ENCODE peak calls at places on chromosomes 12 and 14, in six cellular contexts. One of them, this sample, is unnamed.

GRCh38 chr14:92475037-92475436 is 38.5 kb upstream of the RIN3 start:
- DNase-seq in stimulated activated CD4-positive, alpha-beta T cell treated with anti-CD3 and anti-CD28 coated beads, Interleukin-15, amount 100 ng/mL, for 1 hour: no peak
- DNase-seq in aorta: no peak
- DNase-seq in stromal cell of bone marrow: no peak
- DNase-seq in amygdala: no peak
- DNase-seq in T1000: no peak
- DNase-seq in this sample: no peak

GRCh38 chr14:24315807-24316596 is 4.7 kb downstream of the LTB4R start:
- DNase-seq in stimulated activated CD4-positive, alpha-beta T cell treated with anti-CD3 and anti-CD28 coated beads, Interleukin-15, amount 100 ng/mL, for 1 hour: no peak
- DNase-seq in aorta: peak; percentile 81
- DNase-seq in stromal cell of bone marrow: no peak
- DNase-seq in amygdala: no peak
- DNase-seq in T1000: no peak
- DNase-seq in this sample: no peak

GRCh38 chr14:51674294-51675002 is 22.7 kb downstream of the FRMD6 start:
- DNase-seq in stimulated activated CD4-positive, alpha-beta T cell treated with anti-CD3 and anti-CD28 coated beads, Interleukin-15, amount 100 ng/mL, for 1 hour: no peak
- DNase-seq in aorta: no peak
- DNase-seq in stromal cell of bone marrow: no peak
- DNase-seq in amygdala: no peak
- DNase-seq in T1000: no peak
- DNase-seq in this sample: no peak

GRCh38 chr12:26341481-26341880 is 146.1 kb downstream of the SSPN start:
- DNase-seq in stimulated activated CD4-positive, alpha-beta T cell treated with anti-CD3 and anti-CD28 coated beads, Interleukin-15, amount 100 ng/mL, for 1 hour: no peak
- DNase-seq in aorta: no peak
- DNase-seq in stromal cell of bone marrow: no peak
- DNase-seq in amygdala: no peak
- DNase-seq in T1000: no peak
- DNase-seq in this sample: no peak

GRCh38 chr12:2097617-2098016 is 44.8 kb downstream of the CACNA1C start:
- DNase-seq in stimulated activated CD4-positive, alpha-beta T cell treated with anti-CD3 and anti-CD28 coated beads, Interleukin-15, amount 100 ng/mL, for 1 hour: no peak
- DNase-seq in aorta: no peak
- DNase-seq in stromal cell of bone marrow: no peak
- DNase-seq in amygdala: no peak
- DNase-seq in T1000: no peak
- DNase-seq in this sample: no peak

GRCh38 chr12:89742337-89743022 is 33.8 kb upstream of the ATP2B1 start:
- DNase-seq in stimulated activated CD4-positive, alpha-beta T cell treated with anti-CD3 and anti-CD28 coated beads, Interleukin-15, amount 100 ng/mL, for 1 hour: no peak
- DNase-seq in aorta: no peak
- DNase-seq in stromal cell of bone marrow: no peak
- DNase-seq in amygdala: no peak
- DNase-seq in T1000: no peak
- DNase-seq in this sample: no peak

GRCh38 chr12:124837958-124838803 is 25.5 kb downstream of the SCARB1 start:
- DNase-seq in stimulated activated CD4-positive, alpha-beta T cell treated with anti-CD3 and anti-CD28 coated beads, Interleukin-15, amount 100 ng/mL, for 1 hour: no peak
- DNase-seq in aorta: no peak
- DNase-seq in stromal cell of bone marrow: peak; percentile 93
- DNase-seq in amygdala: no peak
- DNase-seq in T1000: peak; percentile 87
- DNase-seq in this sample: no peak

GRCh38 chr12:52004042-52004648 is 2.6 kb upstream of the TAMALIN start:
- DNase-seq in stimulated activated CD4-positive, alpha-beta T cell treated with anti-CD3 and anti-CD28 coated beads, Interleukin-15, amount 100 ng/mL, for 1 hour: no peak
- DNase-seq in aorta: peak; percentile 78
- DNase-seq in stromal cell of bone marrow: no peak
- DNase-seq in amygdala: peak; percentile 43
- DNase-seq in T1000: no peak
- DNase-seq in this sample: no peak

GRCh38 chr14:92408186-92408585 is 85.2 kb downstream of the SLC24A4 start:
- DNase-seq in stimulated activated CD4-positive, alpha-beta T cell treated with anti-CD3 and anti-CD28 coated beads, Interleukin-15, amount 100 ng/mL, for 1 hour: no peak
- DNase-seq in aorta: no peak
- DNase-seq in stromal cell of bone marrow: no peak
- DNase-seq in amygdala: no peak
- DNase-seq in T1000: no peak
- DNase-seq in this sample: no peak

GRCh38 chr12:40668095-40668494 is 24.1 kb upstream of the CNTN1 start:
- DNase-seq in stimulated activated CD4-positive, alpha-beta T cell treated with anti-CD3 and anti-CD28 coated beads, Interleukin-15, amount 100 ng/mL, for 1 hour: no peak
- DNase-seq in aorta: no peak
- DNase-seq in stromal cell of bone marrow: no peak
- DNase-seq in amygdala: no peak
- DNase-seq in T1000: no peak
- DNase-seq in this sample: no peak

GRCh38 chr14:105340821-105341408 is 26.4 kb downstream of the PACS2 start:
- DNase-seq in stimulated activated CD4-positive, alpha-beta T cell treated with anti-CD3 and anti-CD28 coated beads, Interleukin-15, amount 100 ng/mL, for 1 hour: no peak
- DNase-seq in aorta: no peak
- DNase-seq in stromal cell of bone marrow: no peak
- DNase-seq in amygdala: no peak
- DNase-seq in T1000: no peak
- DNase-seq in this sample: no peak

GRCh38 chr14:102545461-102546265 is 36.1 kb upstream of the ANKRD9 start:
- DNase-seq in stimulated activated CD4-positive, alpha-beta T cell treated with anti-CD3 and anti-CD28 coated beads, Interleukin-15, amount 100 ng/mL, for 1 hour: no peak
- DNase-seq in aorta: no peak
- DNase-seq in stromal cell of bone marrow: no peak
- DNase-seq in amygdala: no peak
- DNase-seq in T1000: no peak
- DNase-seq in this sample: no peak

GRCh38 chr14:21711360-21711961 is 37.8 kb upstream of the OR4E1 start:
- DNase-seq in stimulated activated CD4-positive, alpha-beta T cell treated with anti-CD3 and anti-CD28 coated beads, Interleukin-15, amount 100 ng/mL, for 1 hour: no peak
- DNase-seq in aorta: no peak
- DNase-seq in stromal cell of bone marrow: peak; percentile 7
- DNase-seq in amygdala: no peak
- DNase-seq in T1000: no peak
- DNase-seq in this sample: peak; percentile 54

GRCh38 chr12:26841085-26841484 is 8.1 kb upstream of the ITPR2 start:
- DNase-seq in stimulated activated CD4-positive, alpha-beta T cell treated with anti-CD3 and anti-CD28 coated beads, Interleukin-15, amount 100 ng/mL, for 1 hour: no peak
- DNase-seq in aorta: no peak
- DNase-seq in stromal cell of bone marrow: no peak
- DNase-seq in amygdala: no peak
- DNase-seq in T1000: no peak
- DNase-seq in this sample: no peak

GRCh38 chr12:101021911-101022388 is 188.1 kb downstream of the SLC5A8 start:
- DNase-seq in stimulated activated CD4-positive, alpha-beta T cell treated with anti-CD3 and anti-CD28 coated beads, Interleukin-15, amount 100 ng/mL, for 1 hour: no peak
- DNase-seq in aorta: no peak
- DNase-seq in stromal cell of bone marrow: peak; percentile 87
- DNase-seq in amygdala: no peak
- DNase-seq in T1000: no peak
- DNase-seq in this sample: no peak

GRCh38 chr12:117468016-117468415 is 106.6 kb upstream of the NOS1 start:
- DNase-seq in stimulated activated CD4-positive, alpha-beta T cell treated with anti-CD3 and anti-CD28 coated beads, Interleukin-15, amount 100 ng/mL, for 1 hour: no peak
- DNase-seq in aorta: peak; percentile 9
- DNase-seq in stromal cell of bone marrow: no peak
- DNase-seq in amygdala: no peak
- DNase-seq in T1000: no peak
- DNase-seq in this sample: no peak

GRCh38 chr14:35277179-35277578 is 15.0 kb upstream of the PSMA6 start:
- DNase-seq in stimulated activated CD4-positive, alpha-beta T cell treated with anti-CD3 and anti-CD28 coated beads, Interleukin-15, amount 100 ng/mL, for 1 hour: no peak
- DNase-seq in aorta: no peak
- DNase-seq in stromal cell of bone marrow: no peak
- DNase-seq in amygdala: no peak
- DNase-seq in T1000: no peak
- DNase-seq in this sample: no peak

GRCh38 chr12:25925064-25925463 is 33.4 kb upstream of the RASSF8 start:
- DNase-seq in stimulated activated CD4-positive, alpha-beta T cell treated with anti-CD3 and anti-CD28 coated beads, Interleukin-15, amount 100 ng/mL, for 1 hour: no peak
- DNase-seq in aorta: no peak
- DNase-seq in stromal cell of bone marrow: no peak
- DNase-seq in amygdala: no peak
- DNase-seq in T1000: no peak
- DNase-seq in this sample: no peak

GRCh38 chr14:26132061-26132460 is 465.8 kb downstream of the NOVA1 start:
- DNase-seq in stimulated activated CD4-positive, alpha-beta T cell treated with anti-CD3 and anti-CD28 coated beads, Interleukin-15, amount 100 ng/mL, for 1 hour: no peak
- DNase-seq in aorta: no peak
- DNase-seq in stromal cell of bone marrow: no peak
- DNase-seq in amygdala: no peak
- DNase-seq in T1000: no peak
- DNase-seq in this sample: no peak

GRCh38 chr14:93832665-93833064 is 44.4 kb upstream of the PRIMA1 start:
- DNase-seq in stimulated activated CD4-positive, alpha-beta T cell treated with anti-CD3 and anti-CD28 coated beads, Interleukin-15, amount 100 ng/mL, for 1 hour: no peak
- DNase-seq in aorta: no peak
- DNase-seq in stromal cell of bone marrow: no peak
- DNase-seq in amygdala: no peak
- DNase-seq in T1000: no peak
- DNase-seq in this sample: no peak

GRCh38 chr12:68761901-68762630 is 16.1 kb downstream of the SLC35E3 start:
- DNase-seq in stimulated activated CD4-positive, alpha-beta T cell treated with anti-CD3 and anti-CD28 coated beads, Interleukin-15, amount 100 ng/mL, for 1 hour: no peak
- DNase-seq in aorta: no peak
- DNase-seq in stromal cell of bone marrow: no peak
- DNase-seq in amygdala: no peak
- DNase-seq in T1000: no peak
- DNase-seq in this sample: no peak

GRCh38 chr12:118467576-118467975 is 91.2 kb downstream of the SUDS3 start:
- DNase-seq in stimulated activated CD4-positive, alpha-beta T cell treated with anti-CD3 and anti-CD28 coated beads, Interleukin-15, amount 100 ng/mL, for 1 hour: no peak
- DNase-seq in aorta: no peak
- DNase-seq in stromal cell of bone marrow: no peak
- DNase-seq in amygdala: no peak
- DNase-seq in T1000: no peak
- DNase-seq in this sample: no peak

GRCh38 chr12:47222592-47222959 is 142.8 kb upstream of the AMIGO2 start:
- DNase-seq in stimulated activated CD4-positive, alpha-beta T cell treated with anti-CD3 and anti-CD28 coated beads, Interleukin-15, amount 100 ng/mL, for 1 hour: no peak
- DNase-seq in aorta: no peak
- DNase-seq in stromal cell of bone marrow: no peak
- DNase-seq in amygdala: no peak
- DNase-seq in T1000: no peak
- DNase-seq in this sample: no peak

GRCh38 chr12:102948941-102949352 is 8.5 kb upstream of the ASCL1 start:
- DNase-seq in stimulated activated CD4-positive, alpha-beta T cell treated with anti-CD3 and anti-CD28 coated beads, Interleukin-15, amount 100 ng/mL, for 1 hour: peak; percentile 45
- DNase-seq in aorta: peak; percentile 74
- DNase-seq in stromal cell of bone marrow: no peak
- DNase-seq in amygdala: peak; percentile 11
- DNase-seq in T1000: no peak
- DNase-seq in this sample: peak; percentile 56

GRCh38 chr12:113862570-113863454 is 103.3 kb downstream of the RBM19 start:
- DNase-seq in stimulated activated CD4-positive, alpha-beta T cell treated with anti-CD3 and anti-CD28 coated beads, Interleukin-15, amount 100 ng/mL, for 1 hour: no peak
- DNase-seq in aorta: no peak
- DNase-seq in stromal cell of bone marrow: peak; percentile 8
- DNase-seq in amygdala: no peak
- DNase-seq in T1000: peak; percentile 5
- DNase-seq in this sample: peak; percentile 64

GRCh38 chr12:27119797-27120196 is 37.4 kb upstream of the C12orf71 start:
- DNase-seq in stimulated activated CD4-positive, alpha-beta T cell treated with anti-CD3 and anti-CD28 coated beads, Interleukin-15, amount 100 ng/mL, for 1 hour: no peak
- DNase-seq in aorta: no peak
- DNase-seq in stromal cell of bone marrow: no peak
- DNase-seq in amygdala: no peak
- DNase-seq in T1000: no peak
- DNase-seq in this sample: no peak

GRCh38 chr12:124925117-124925516 is 10.7 kb upstream of the UBC start:
- DNase-seq in stimulated activated CD4-positive, alpha-beta T cell treated with anti-CD3 and anti-CD28 coated beads, Interleukin-15, amount 100 ng/mL, for 1 hour: no peak
- DNase-seq in aorta: peak; percentile 44
- DNase-seq in stromal cell of bone marrow: no peak
- DNase-seq in amygdala: no peak
- DNase-seq in T1000: no peak
- DNase-seq in this sample: no peak